ENCODE peak calls at places on chromosomes 6 and 20, in eight cellular contexts. A is NT2/D1; Q is pancreas; D is RWPE2; B is stomach; W is CD8-positive, alpha-beta memory T cell; L is OCI-LY7; Y is cardiac muscle cell. T is an unnamed sample.

GRCh38 chr6:46329568-46329967 is 158.8 kb upstream of the ENPP5 start:
- DNase-seq in Q (no peak), D (no peak), L (no peak), Y (peak; percentile 55), B (no peak), A (no peak), W (no peak), T (no peak)

GRCh38 chr6:14584450-14584849 is 466.9 kb downstream of the CD83 start:
- DNase-seq in W (no peak), Q (no peak), L (no peak), D (no peak), Y (peak; percentile 18), A (no peak), B (peak; percentile 29), T (no peak)

GRCh38 chr20:17226410-17227198 is at the start of gene PCSK2:
- DNase-seq in W (no peak), Y (peak; percentile 60), Q (peak; percentile 33), L (no peak), D (no peak), A (peak; percentile 72), B (peak; percentile 34), T (peak; percentile 67)

GRCh38 chr6:105595829-105596228 is 192.9 kb upstream of the PREP start:
- DNase-seq in L (no peak), W (no peak), A (no peak), Y (no peak), B (no peak), D (no peak), Q (no peak), T (no peak)

GRCh38 chr6:18990313-18990978 is 603.3 kb downstream of the RNF144B start:
- DNase-seq in L (peak; percentile 68), D (peak; percentile 41), A (peak; percentile 66), Y (peak; percentile 62), W (no peak), Q (peak; percentile 78), B (peak; percentile 79), T (peak; percentile 79)

GRCh38 chr20:52192296-52193007 is 873 bp upstream of the ZFP64 start:
- DNase-seq in D (no peak), B (no peak), Q (no peak), L (peak; percentile 59), A (peak; percentile 57), Y (no peak), W (no peak), T (no peak)

GRCh38 chr6:149176971-149177667 is 140.4 kb upstream of the TAB2 start:
- DNase-seq in W (no peak), Y (no peak), B (peak; percentile 58), A (no peak), D (no peak), L (no peak), Q (peak; percentile 36), T (no peak)

GRCh38 chr6:99761701-99762100 is 155.1 kb downstream of the PRDM13 start:
- DNase-seq in B (no peak), A (no peak), Q (no peak), L (no peak), D (no peak), Y (no peak), W (no peak), T (no peak)

GRCh38 chr6:156045416-156045815 is 589.8 kb upstream of the NOX3 start:
- DNase-seq in B (no peak), Y (no peak), D (no peak), A (no peak), L (no peak), W (no peak), Q (no peak), T (no peak)

GRCh38 chr6:33410050-33410710 is 634 bp upstream of the PHF1 start:
- DNase-seq in B (peak; percentile 98), D (peak; percentile 98), Q (peak; percentile 98), W (peak; percentile 98), L (peak; percentile 97), Y (peak; percentile 99), A (peak; percentile 90), T (peak; percentile 97)

GRCh38 chr6:130677766-130678165 is 149.4 kb upstream of the SMLR1 start:
- DNase-seq in Y (no peak), B (no peak), L (no peak), W (no peak), D (no peak), Q (no peak), A (no peak), T (no peak)

GRCh38 chr6:82704048-82704447 is 340.4 kb downstream of the TPBG start:
- DNase-seq in A (no peak), Y (no peak), D (no peak), W (no peak), B (no peak), L (no peak), Q (no peak), T (no peak)

GRCh38 chr20:15814903-15815302 is 758.3 kb downstream of the KIF16B start:
- DNase-seq in Q (no peak), W (no peak), Y (no peak), D (no peak), A (no peak), B (no peak), L (no peak), T (no peak)

GRCh38 chr6:37285861-37286311 is 27.9 kb upstream of the TMEM217 start:
- DNase-seq in W (no peak), B (no peak), Q (no peak), A (no peak), L (no peak), D (no peak), Y (no peak), T (no peak)

GRCh38 chr6:12196326-12196936 is 93.7 kb upstream of the EDN1 start:
- DNase-seq in B (no peak), Y (peak; percentile 59), W (no peak), D (no peak), L (no peak), Q (no peak), A (no peak), T (no peak)

GRCh38 chr20:47809561-47809960 is 24.3 kb upstream of the SULF2 start:
- DNase-seq in D (peak; percentile 100), B (no peak), A (no peak), Y (no peak), W (no peak), Q (no peak), L (no peak), T (no peak)

GRCh38 chr6:118316796-118317384 is 231.2 kb upstream of the PLN start:
- DNase-seq in W (no peak), L (no peak), B (no peak), A (no peak), D (no peak), Y (no peak), Q (no peak), T (no peak)

GRCh38 chr6:3697609-3698008 is 53.9 kb downstream of the PXDC1 start:
- DNase-seq in Q (no peak), B (no peak), W (no peak), D (no peak), L (no peak), A (no peak), Y (peak; percentile 95), T (no peak)

DNA sequence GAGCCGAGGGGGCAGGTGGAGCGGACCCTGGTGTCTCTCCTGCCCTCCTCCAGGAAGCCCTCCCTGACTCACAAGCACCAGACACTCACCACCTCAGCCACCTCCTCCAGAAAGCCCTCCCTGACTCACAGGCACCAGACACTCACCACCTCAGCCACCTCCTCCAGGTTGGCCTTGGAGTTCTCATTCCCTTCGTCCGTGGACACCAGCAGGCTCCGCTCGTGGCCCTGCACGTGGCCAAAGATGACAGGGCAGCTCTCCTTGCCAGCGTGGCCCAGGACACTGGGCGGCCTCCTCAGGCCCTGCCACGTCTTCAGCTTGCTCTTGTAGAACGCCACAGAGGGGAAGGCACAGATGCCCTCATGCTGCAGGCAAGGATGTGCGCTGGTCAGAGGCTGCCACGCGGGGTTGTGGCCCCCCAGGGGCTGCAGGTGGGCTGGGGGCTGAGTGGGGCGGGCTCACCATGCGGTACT is 6.4 kb downstream of the FNDC11 start:
- DNase-seq in Q (no peak), A (no peak), B (no peak), Y (no peak), L (no peak), W (no peak), D (no peak), T (no peak)
- H3K4me3 ChIP-seq in Q (no peak overlapping the region), A (no peak overlapping the region), B (no peak overlapping the region), Y (no peak overlapping the region), L (no peak overlapping the region), W (no peak overlapping the region), D (no peak overlapping the region), T (no peak overlapping the region)

GRCh38 chr6:90328004-90328403 is 31.4 kb upstream of the BACH2 start:
- DNase-seq in L (no peak), B (no peak), W (no peak), Q (no peak), Y (no peak), D (no peak), A (no peak), T (no peak)
- H3K4me3 ChIP-seq in L (no peak overlapping the region), B (no peak overlapping the region), W (no peak overlapping the region), Q (no peak overlapping the region), Y (no peak overlapping the region), D (no peak overlapping the region), A (no peak overlapping the region), T (no peak overlapping the region)

GRCh38 chr6:43060755-43061633 is 1.6 kb downstream of the KLC4 start:
- DNase-seq in Q (no peak), A (no peak), L (no peak), D (no peak), W (no peak), Y (no peak), B (no peak), T (no peak)
- H3K4me3 ChIP-seq in Q (no peak overlapping the region), A (no peak overlapping the region), L (no peak overlapping the region), D (no peak overlapping the region), W (peak overlapping the region; percentile 93), Y (peak overlapping the region; percentile 81), B (peak overlapping the region; percentile 91), T (no peak overlapping the region)

GRCh38 chr6:147855823-147856222 is 347.3 kb downstream of the SAMD5 start:
- DNase-seq in B (no peak), Q (no peak), A (no peak), W (no peak), D (no peak), L (no peak), Y (no peak), T (no peak)
- H3K4me3 ChIP-seq in B (no peak overlapping the region), Q (no peak overlapping the region), A (no peak overlapping the region), W (no peak overlapping the region), D (no peak overlapping the region), L (no peak overlapping the region), Y (no peak overlapping the region), T (no peak overlapping the region)

DNA sequence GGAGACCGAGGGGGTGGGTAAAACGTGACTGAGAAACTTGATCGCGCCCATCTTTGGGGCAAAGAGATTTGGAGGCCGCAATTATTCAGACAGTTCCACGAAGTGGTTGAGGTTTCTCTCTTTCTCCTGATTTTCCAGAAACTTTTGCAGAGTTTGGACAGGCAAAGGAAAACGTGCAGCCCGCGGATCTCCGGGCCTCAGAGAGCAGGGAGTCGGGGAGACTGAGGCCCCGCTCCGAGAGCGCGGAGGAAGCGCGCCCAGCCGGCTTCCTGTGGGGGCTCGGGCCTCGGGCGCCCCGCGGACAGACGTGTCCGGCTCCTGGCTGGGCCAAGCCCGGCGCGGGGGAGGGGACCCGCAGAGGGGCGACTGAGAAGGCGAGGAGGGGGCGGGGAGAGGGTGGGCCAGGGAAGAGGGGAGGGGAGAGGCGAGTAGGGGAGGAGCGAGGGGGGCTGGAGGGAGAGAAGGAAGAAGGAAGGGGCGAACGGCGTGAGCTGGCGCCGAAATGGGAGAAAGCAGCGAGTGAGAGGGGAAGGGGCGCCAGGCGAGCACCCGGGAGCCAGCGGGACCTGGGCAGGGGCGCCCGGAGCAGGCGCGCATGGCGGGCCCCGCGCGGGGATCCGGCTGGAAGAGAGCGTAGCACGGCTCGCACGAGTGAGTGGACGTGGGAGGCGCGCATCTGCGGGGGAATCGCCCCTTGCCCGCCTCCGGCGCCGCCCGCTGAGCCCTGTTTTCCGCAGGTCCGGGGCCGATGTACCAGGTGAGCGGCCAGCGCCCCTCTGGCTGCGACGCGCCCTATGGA is at the start of gene MDFI:
- DNase-seq in D (no peak), Y (peak; percentile 73), B (no peak), A (no peak), Q (no peak), W (no peak), L (no peak), T (no peak)
- H3K4me3 ChIP-seq in D (peak within 1 kb of the TSS; percentile 84), Y (peak within 1 kb of the TSS; percentile 81), B (peak within 1 kb of the TSS; percentile 60), A (peak within 1 kb of the TSS; percentile 80), Q (peak within 1 kb of the TSS; percentile 23), W (no peak within 1 kb of the TSS), L (no peak within 1 kb of the TSS), T (peak within 1 kb of the TSS; percentile 81)